ENCODE peak calls at places on chromosome 22, in seven cellular contexts. S is mesenchymal stem cell, T is mesendoderm, J is H9, O is IMR-90, R is H1, E is trophoblast cell. Q is an unnamed sample.

GRCh38 chr22:17228725-17229126 is 9.5 kb upstream of the ADA2 start:
- DNase-seq in S (no peak), T (no peak), J (no peak), O (no peak), R (no peak), E (peak; percentile 43), Q (no peak)

GRCh38 chr22:38766076-38766777 is 10.4 kb upstream of the SUN2 start:
- DNase-seq in S (peak; percentile 78), T (peak; percentile 89), J (peak; percentile 93), O (peak; percentile 64), R (peak; percentile 68), E (peak; percentile 94), Q (no peak)

GRCh38 chr22:19806213-19807160 is 45.9 kb downstream of the TBX1 start:
- DNase-seq in S (no peak), T (no peak), J (no peak), O (no peak), R (no peak), E (peak; percentile 30), Q (no peak)

GRCh38 chr22:30535182-30535581 is 11.4 kb downstream of the SEC14L6 start:
- DNase-seq in S (no peak), T (no peak), J (no peak), O (no peak), R (no peak), E (no peak), Q (no peak)

GRCh38 chr22:26438006-26438405 is 8.9 kb downstream of the ASPHD2 start:
- DNase-seq in S (no peak), T (no peak), J (no peak), O (no peak), R (no peak), E (no peak), Q (no peak)

GRCh38 chr22:17043521-17043920 is 35.5 kb upstream of the GAB4 start:
- DNase-seq in S (no peak), T (no peak), J (no peak), O (no peak), R (no peak), E (no peak), Q (no peak)

GRCh38 chr22:30875481-30876215 is 92.9 kb downstream of the MORC2 start:
- DNase-seq in S (no peak), T (no peak), J (no peak), O (no peak), R (no peak), E (no peak), Q (no peak)

GRCh38 chr22:38177044-38177443 is 4.6 kb downstream of the PLA2G6 start:
- DNase-seq in S (no peak), T (no peak), J (no peak), O (no peak), R (no peak), E (no peak), Q (no peak)

GRCh38 chr22:24952837-24953293 is 349 bp downstream of the KIAA1671 start:
- DNase-seq in S (peak; percentile 86), T (peak; percentile 93), J (peak; percentile 81), O (peak; percentile 7), R (no peak), E (peak; percentile 62), Q (peak; percentile 65)

GRCh38 chr22:26970809-26971394 is 313.5 kb downstream of the MIAT start:
- DNase-seq in S (no peak), T (peak; percentile 56), J (peak; percentile 46), O (no peak), R (no peak), E (no peak), Q (no peak)

GRCh38 chr22:30204742-30205111 is 41.8 kb downstream of the LIF start:
- DNase-seq in S (peak; percentile 47), T (no peak), J (no peak), O (peak; percentile 84), R (no peak), E (no peak), Q (no peak)

GRCh38 chr22:26276530-26277200 is 107.4 kb downstream of the SEZ6L start:
- DNase-seq in S (no peak), T (peak; percentile 71), J (no peak), O (no peak), R (peak; percentile 9), E (no peak), Q (no peak)

GRCh38 chr22:20957691-20958440 is 9.2 kb upstream of the AIFM3 start:
- DNase-seq in S (peak; percentile 42), T (peak; percentile 76), J (peak; percentile 69), O (no peak), R (no peak), E (peak; percentile 85), Q (no peak)

GRCh38 chr22:17106785-17107546 is 14.2 kb downstream of the TMEM121B start:
- DNase-seq in S (no peak), T (no peak), J (no peak), O (no peak), R (no peak), E (no peak), Q (no peak)

GRCh38 chr22:24981066-24981465 is 28.6 kb downstream of the KIAA1671 start:
- DNase-seq in S (no peak), T (no peak), J (no peak), O (no peak), R (no peak), E (no peak), Q (no peak)

GRCh38 chr22:27650985-27651384 is 150.6 kb downstream of the MN1 start:
- DNase-seq in S (no peak), T (no peak), J (no peak), O (no peak), R (no peak), E (no peak), Q (no peak)

GRCh38 chr22:36467946-36468345 is 13.5 kb downstream of the TXN2 start:
- DNase-seq in S (peak; percentile 98), T (no peak), J (no peak), O (peak; percentile 97), R (no peak), E (peak; percentile 62), Q (no peak)

GRCh38 chr22:50148991-50149721 is 21.4 kb upstream of the PANX2 start:
- DNase-seq in S (peak; percentile 60), T (peak; percentile 76), J (peak; percentile 79), O (peak; percentile 45), R (peak; percentile 57), E (peak; percentile 62), Q (peak; percentile 55)

GRCh38 chr22:50468626-50469025 is 6.2 kb downstream of the SBF1 start:
- DNase-seq in S (no peak), T (no peak), J (no peak), O (no peak), R (no peak), E (no peak), Q (no peak)

GRCh38 chr22:27576413-27576812 is 225.1 kb downstream of the MN1 start:
- DNase-seq in S (no peak), T (no peak), J (no peak), O (no peak), R (no peak), E (no peak), Q (no peak)

GRCh38 chr22:35921777-35922176 is 106.8 kb downstream of the RBFOX2 start:
- DNase-seq in S (peak; percentile 96), T (peak; percentile 92), J (peak; percentile 69), O (peak; percentile 90), R (no peak), E (peak; percentile 92), Q (peak; percentile 36)

DNA sequence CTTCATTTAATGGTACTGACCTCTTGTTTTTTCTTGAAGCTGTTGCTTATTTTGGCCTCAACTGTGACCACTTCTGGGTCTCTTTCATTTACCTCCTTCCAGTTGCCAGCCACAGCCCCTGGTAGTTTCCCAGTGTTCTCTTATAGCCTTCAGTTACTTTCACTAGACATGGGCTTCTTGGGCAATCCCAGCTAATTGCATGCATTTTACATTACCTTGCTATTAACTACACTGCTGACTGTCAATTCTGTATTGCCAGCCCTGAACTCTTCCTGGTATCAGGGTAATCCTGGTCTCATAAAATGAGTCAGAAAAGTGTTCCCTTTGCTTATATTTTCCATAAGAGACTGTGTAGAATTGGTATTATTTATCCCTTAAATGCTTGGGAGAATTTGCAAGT is 195.8 kb upstream of the LARGE1 start:
- DNase-seq in S (no peak), T (no peak), J (no peak), O (no peak), R (no peak), E (no peak), Q (no peak)
- H2AK5ac ChIP-seq in S (no peak overlapping the region), T (no peak overlapping the region), J (no peak overlapping the region), O (no peak overlapping the region), R (no peak overlapping the region), E (no peak overlapping the region), Q (no peak overlapping the region)

GRCh38 chr22:43173566-43173965 is 13.4 kb downstream of the TTLL12 start:
- DNase-seq in S (no peak), T (no peak), J (no peak), O (no peak), R (no peak), E (no peak), Q (no peak)

GRCh38 chr22:43172191-43172590 is 14.7 kb downstream of the TTLL12 start:
- DNase-seq in S (no peak), T (no peak), J (no peak), O (no peak), R (no peak), E (no peak), Q (no peak)

GRCh38 chr22:43176090-43176489 is 10.8 kb downstream of the TTLL12 start:
- DNase-seq in S (no peak), T (no peak), J (no peak), O (no peak), R (no peak), E (no peak), Q (no peak)

GRCh38 chr22:43174941-43175531 is 11.9 kb downstream of the TTLL12 start:
- DNase-seq in S (no peak), T (no peak), J (no peak), O (no peak), R (no peak), E (no peak), Q (no peak)

GRCh38 chr22:43173976-43174720 is 12.8 kb downstream of the TTLL12 start:
- DNase-seq in S (no peak), T (no peak), J (no peak), O (no peak), R (no peak), E (no peak), Q (no peak)
- H2AK5ac ChIP-seq in S (no peak overlapping the region), T (no peak overlapping the region), J (no peak overlapping the region), O (no peak overlapping the region), R (no peak overlapping the region), E (no peak overlapping the region), Q (no peak overlapping the region)

GRCh38 chr22:47136671-47137070 is 374.2 kb downstream of the TBC1D22A start:
- DNase-seq in S (no peak), T (no peak), J (no peak), O (no peak), R (no peak), E (no peak), Q (no peak)
- H2AK5ac ChIP-seq in S (no peak overlapping the region), T (no peak overlapping the region), J (no peak overlapping the region), O (no peak overlapping the region), R (no peak overlapping the region), E (no peak overlapping the region), Q (no peak overlapping the region)

DNA sequence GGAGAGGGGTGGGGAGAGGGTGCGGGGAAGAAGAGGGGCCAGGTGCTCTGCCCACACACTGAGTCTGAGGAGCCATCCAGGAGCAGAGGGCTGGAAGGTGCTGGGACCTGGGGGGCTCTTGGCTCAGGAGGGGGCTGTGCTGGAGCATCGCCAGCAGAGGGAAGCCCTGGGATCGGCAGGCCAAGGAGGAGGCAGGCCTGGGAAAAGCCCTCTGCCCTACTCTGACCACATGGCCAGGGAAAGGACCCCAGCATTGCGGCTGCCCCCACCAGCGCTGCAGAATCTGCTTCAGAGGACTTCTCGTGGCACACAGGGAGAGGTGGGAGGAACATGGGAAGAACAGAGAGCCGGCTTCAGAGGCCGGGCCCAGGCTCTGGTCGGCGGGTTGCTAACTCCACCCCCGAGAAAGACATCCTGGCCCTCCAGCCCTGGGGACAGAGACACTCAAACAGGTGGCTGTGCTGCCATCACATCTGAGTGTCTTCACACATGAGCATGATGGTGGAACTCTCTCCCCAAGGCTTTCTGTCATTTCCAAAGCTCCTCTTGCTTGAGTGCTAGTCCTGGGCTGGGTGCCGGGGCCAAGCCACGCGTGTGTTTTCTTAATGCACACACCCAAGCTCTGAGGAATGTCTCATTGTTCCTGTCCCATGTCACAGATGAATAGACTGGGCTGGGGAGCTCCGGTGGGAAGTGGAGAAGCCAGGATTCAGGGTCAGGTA is 1378.0 kb downstream of the BRD1 start:
- DNase-seq in S (no peak), T (no peak), J (no peak), O (no peak), R (no peak), E (no peak), Q (no peak)
- H2AK5ac ChIP-seq in S (no peak overlapping the region), T (no peak overlapping the region), J (no peak overlapping the region), O (no peak overlapping the region), R (no peak overlapping the region), E (no peak overlapping the region), Q (no peak overlapping the region)

Q was measured in neuronal stem cell.